ENCODE peak calls at places on chromosomes 2 and 18, in five cellular contexts. S is RWPE1, K is right atrium auricular region, I is A673, A is cardiac muscle cell. J is an unnamed sample.
A peak's percentile ranks its signal among the peaks of the same experiment; 100 is the strongest.

GRCh38 chr18:70429847-70430500 is 141.1 kb downstream of the SOCS6 start:
- DNase-seq in S (no peak), K (no peak), I (no peak), A (no peak), J (no peak)

GRCh38 chr2:54773233-54773632 is 49.8 kb downstream of the EML6 start:
- DNase-seq in S (no peak), K (no peak), I (no peak), A (no peak), J (no peak)

GRCh38 chr18:36099311-36099710 is 29.8 kb downstream of the SLC39A6 start:
- DNase-seq in S (no peak), K (no peak), I (no peak), A (no peak), J (no peak)

GRCh38 chr18:42719221-42719620 is 396.3 kb downstream of the RIT2 start:
- DNase-seq in S (no peak), K (no peak), I (no peak), A (no peak), J (no peak)

GRCh38 chr2:10584843-10585475 is 104.8 kb downstream of the NOL10 start:
- DNase-seq in S (peak; percentile 93), K (no peak), I (no peak), A (peak; percentile 39), J (no peak)

GRCh38 chr2:107588960-107589542 is 237.6 kb upstream of the RGPD4 start:
- DNase-seq in S (no peak), K (no peak), I (peak; percentile 1), A (no peak), J (no peak)

GRCh38 chr2:41698787-41699422 is 348.9 kb upstream of the PKDCC start:
- DNase-seq in S (no peak), K (no peak), I (peak; percentile 42), A (peak; percentile 49), J (peak; percentile 58)

GRCh38 chr2:68203587-68203986 is 45.9 kb downstream of the PNO1 start:
- DNase-seq in S (no peak), K (no peak), I (no peak), A (no peak), J (no peak)

GRCh38 chr2:196225213-196225612 is 53.8 kb upstream of the STK17B start:
- DNase-seq in S (peak; percentile 53), K (no peak), I (no peak), A (no peak), J (no peak)

GRCh38 chr2:81250270-81250669 is 945.7 kb upstream of the LRRTM1 start:
- DNase-seq in S (no peak), K (no peak), I (no peak), A (no peak), J (no peak)

GRCh38 chr2:210617732-210618330 is 61.4 kb downstream of the CPS1 start:
- DNase-seq in S (peak; percentile 39), K (no peak), I (peak; percentile 66), A (peak; percentile 79), J (peak; percentile 33)

GRCh38 chr2:54984476-54984875 is 65.8 kb downstream of the RTN4 start:
- DNase-seq in S (peak; percentile 30), K (no peak), I (no peak), A (no peak), J (no peak)

GRCh38 chr18:43501099-43501498 is 223.8 kb upstream of the SYT4 start:
- DNase-seq in S (no peak), K (no peak), I (no peak), A (no peak), J (no peak)

GRCh38 chr2:26017464-26018183 is 16.3 kb upstream of the RAB10 start:
- DNase-seq in S (no peak), K (no peak), I (no peak), A (no peak), J (no peak)

GRCh38 chr2:175203621-175204496 is 22.3 kb upstream of the ATP5MC3 start:
- DNase-seq in S (peak; percentile 24), K (no peak), I (peak; percentile 78), A (peak; percentile 71), J (peak; percentile 71)

GRCh38 chr2:61876400-61876799 is 12.1 kb downstream of the CCT4 start:
- DNase-seq in S (no peak), K (no peak), I (no peak), A (no peak), J (no peak)

GRCh38 chr2:227460079-227460485 is 11.9 kb upstream of the AGFG1 start:
- DNase-seq in S (no peak), K (no peak), I (peak; percentile 75), A (no peak), J (no peak)

GRCh38 chr2:5692561-5693287 is 540 bp downstream of the SOX11 start:
- DNase-seq in S (no peak), K (no peak), I (peak; percentile 51), A (peak; percentile 73), J (peak; percentile 58)

GRCh38 chr2:52222128-52222527 is 1190.2 kb upstream of the NRXN1 start:
- DNase-seq in S (peak; percentile 1), K (no peak), I (peak; percentile 3), A (no peak), J (no peak)

GRCh38 chr2:173629076-173629475 is 274.4 kb downstream of the CDCA7 start:
- DNase-seq in S (no peak), K (no peak), I (no peak), A (no peak), J (no peak)

GRCh38 chr2:233976690-233977294 is 59.6 kb downstream of the TRPM8 start:
- DNase-seq in S (peak; percentile 64), K (no peak), I (peak; percentile 67), A (peak; percentile 44), J (peak; percentile 34)

GRCh38 chr18:22168360-22168921 is 948 bp upstream of the GATA6 start:
- DNase-seq in S (peak; percentile 20), K (no peak), I (peak; percentile 42), A (peak; percentile 86), J (peak; percentile 56)

GRCh38 chr2:106857882-106858478 is 28.0 kb downstream of the ST6GAL2 start:
- DNase-seq in S (no peak), K (no peak), I (no peak), A (no peak), J (no peak)

GRCh38 chr2:46493241-46493970 is 14.0 kb downstream of the TMEM247 start:
- DNase-seq in S (peak; percentile 65), K (peak; percentile 34), I (no peak), A (peak; percentile 24), J (no peak)

GRCh38 chr2:151269798-151270568 is 8.3 kb upstream of the RBM43 start:
- DNase-seq in S (peak; percentile 26), K (no peak), I (no peak), A (no peak), J (no peak)

GRCh38 chr2:163187119-163187518 is 348.6 kb upstream of the KCNH7 start:
- DNase-seq in S (no peak), K (no peak), I (no peak), A (no peak), J (no peak)

GRCh38 chr2:55159037-55159651 is 72.9 kb downstream of the CLHC1 start:
- DNase-seq in S (no peak), K (no peak), I (no peak), A (no peak), J (no peak)

GRCh38 chr2:234290671-234291070 is 206.2 kb downstream of the ARL4C start:
- DNase-seq in S (no peak), K (peak; percentile 67), I (no peak), A (no peak), J (no peak)

GRCh38 chr2:161424992-161425391 is 8.9 kb downstream of the TBR1 start:
- DNase-seq in S (no peak), K (no peak), I (no peak), A (no peak), J (no peak)

GRCh38 chr2:59276033-59276432 is 1034.9 kb upstream of the FANCL start:
- DNase-seq in S (no peak), K (no peak), I (peak; percentile 11), A (no peak), J (no peak)

GRCh38 chr2:11446733-11447248 is 19.2 kb downstream of the E2F6 start:
- DNase-seq in S (peak; percentile 44), K (peak; percentile 68), I (peak; percentile 80), A (peak; percentile 76), J (peak; percentile 75)

GRCh38 chr2:26457695-26458364 is 20.1 kb downstream of the OTOF start:
- DNase-seq in S (no peak), K (no peak), I (no peak), A (no peak), J (no peak)

J was measured in endothelial cell.